ENCODE peak calls at places on chromosomes 7 and 10, in five cellular contexts. One of them, this sample, is unnamed.

GRCh38 chr10:89207181-89207800 is at the start of gene CH25H:
- DNase-seq in thyroid gland: peak; percentile 62
- DNase-seq in spleen: no peak
- DNase-seq in tibial nerve: peak; percentile 81
- DNase-seq in IMR-90: peak; percentile 74
- DNase-seq in this sample: peak; percentile 61

GRCh38 chr7:111985802-111986201 is 220.4 kb downstream of the DOCK4 start:
- DNase-seq in thyroid gland: no peak
- DNase-seq in tibial nerve: no peak
- DNase-seq in IMR-90: no peak
- DNase-seq in spleen: no peak
- DNase-seq in this sample: no peak

GRCh38 chr10:58919927-58920654 is 256.4 kb upstream of the PHYHIPL start:
- DNase-seq in thyroid gland: no peak
- DNase-seq in IMR-90: peak; percentile 54
- DNase-seq in spleen: no peak
- DNase-seq in tibial nerve: no peak
- DNase-seq in this sample: peak; percentile 76

GRCh38 chr7:81802251-81802650 is 32.4 kb upstream of the HGF start:
- DNase-seq in IMR-90: no peak
- DNase-seq in thyroid gland: no peak
- DNase-seq in spleen: no peak
- DNase-seq in tibial nerve: no peak
- DNase-seq in this sample: no peak

GRCh38 chr10:122072491-122072890 is 83.5 kb downstream of the TACC2 start:
- DNase-seq in spleen: no peak
- DNase-seq in thyroid gland: no peak
- DNase-seq in IMR-90: no peak
- DNase-seq in tibial nerve: no peak
- DNase-seq in this sample: no peak

GRCh38 chr7:120843121-120843520 is 14.8 kb downstream of the TSPAN12 start:
- DNase-seq in IMR-90: peak; percentile 47
- DNase-seq in thyroid gland: no peak
- DNase-seq in tibial nerve: no peak
- DNase-seq in spleen: no peak
- DNase-seq in this sample: no peak

GRCh38 chr7:17580861-17581260 is 282.4 kb downstream of the AHR start:
- DNase-seq in tibial nerve: no peak
- DNase-seq in spleen: no peak
- DNase-seq in thyroid gland: no peak
- DNase-seq in IMR-90: no peak
- DNase-seq in this sample: no peak

GRCh38 chr7:110253083-110253482 is 837.8 kb upstream of the LRRN3 start:
- DNase-seq in IMR-90: peak; percentile 18
- DNase-seq in spleen: no peak
- DNase-seq in thyroid gland: no peak
- DNase-seq in tibial nerve: no peak
- DNase-seq in this sample: no peak

GRCh38 chr10:35635576-35635975 is 6.5 kb downstream of the FZD8 start:
- DNase-seq in spleen: no peak
- DNase-seq in tibial nerve: peak; percentile 82
- DNase-seq in IMR-90: peak; percentile 74
- DNase-seq in thyroid gland: peak; percentile 27
- DNase-seq in this sample: peak; percentile 51

GRCh38 chr7:51187941-51188340 is 128.7 kb downstream of the COBL start:
- DNase-seq in spleen: peak; percentile 70
- DNase-seq in thyroid gland: no peak
- DNase-seq in IMR-90: no peak
- DNase-seq in tibial nerve: no peak
- DNase-seq in this sample: no peak

GRCh38 chr7:148374698-148375259 is 215.8 kb upstream of the C7orf33 start:
- DNase-seq in spleen: no peak
- DNase-seq in tibial nerve: no peak
- DNase-seq in thyroid gland: no peak
- DNase-seq in IMR-90: no peak
- DNase-seq in this sample: no peak

GRCh38 chr7:32532716-32533115 is 37.4 kb downstream of the AVL9 start:
- DNase-seq in IMR-90: no peak
- DNase-seq in spleen: no peak
- DNase-seq in tibial nerve: no peak
- DNase-seq in thyroid gland: peak; percentile 66
- DNase-seq in this sample: no peak

GRCh38 chr7:22156205-22156604 is 200.7 kb downstream of the RAPGEF5 start:
- DNase-seq in IMR-90: peak; percentile 68
- DNase-seq in tibial nerve: no peak
- DNase-seq in thyroid gland: no peak
- DNase-seq in spleen: no peak
- DNase-seq in this sample: peak; percentile 84

GRCh38 chr7:128914566-128915151 is 4.2 kb upstream of the KCP start:
- DNase-seq in spleen: peak; percentile 77
- DNase-seq in IMR-90: no peak
- DNase-seq in tibial nerve: no peak
- DNase-seq in thyroid gland: no peak
- DNase-seq in this sample: no peak

GRCh38 chr7:103915958-103916357 is 73.5 kb downstream of the RELN start:
- DNase-seq in spleen: no peak
- DNase-seq in tibial nerve: no peak
- DNase-seq in thyroid gland: no peak
- DNase-seq in IMR-90: peak; percentile 74
- DNase-seq in this sample: no peak

GRCh38 chr7:136976504-136977251 is 108.2 kb downstream of the CHRM2 start:
- DNase-seq in IMR-90: peak; percentile 68
- DNase-seq in thyroid gland: no peak
- DNase-seq in spleen: no peak
- DNase-seq in tibial nerve: no peak
- DNase-seq in this sample: no peak

GRCh38 chr7:124813962-124814798 is 48.6 kb upstream of the GPR37 start:
- DNase-seq in IMR-90: no peak
- DNase-seq in spleen: no peak
- DNase-seq in thyroid gland: no peak
- DNase-seq in tibial nerve: no peak
- DNase-seq in this sample: no peak

GRCh38 chr10:94613-95012 is 40.6 kb upstream of the ZMYND11 start:
- DNase-seq in IMR-90: no peak
- DNase-seq in tibial nerve: no peak
- DNase-seq in spleen: no peak
- DNase-seq in thyroid gland: no peak
- DNase-seq in this sample: no peak

GRCh38 chr7:47143344-47143743 is 438.6 kb downstream of the TNS3 start:
- DNase-seq in tibial nerve: no peak
- DNase-seq in thyroid gland: no peak
- DNase-seq in spleen: no peak
- DNase-seq in IMR-90: peak; percentile 84
- DNase-seq in this sample: no peak

GRCh38 chr7:134184767-134185166 is 57.6 kb downstream of the LRGUK start:
- DNase-seq in tibial nerve: no peak
- DNase-seq in IMR-90: peak; percentile 37
- DNase-seq in spleen: no peak
- DNase-seq in thyroid gland: no peak
- DNase-seq in this sample: no peak

GRCh38 chr7:74042746-74043522 is 15.0 kb downstream of the ELN start:
- DNase-seq in IMR-90: no peak
- DNase-seq in tibial nerve: no peak
- DNase-seq in spleen: no peak
- DNase-seq in thyroid gland: peak; percentile 69
- DNase-seq in this sample: no peak

GRCh38 chr7:131110294-131111080 is 217.2 kb upstream of the MKLN1 start:
- DNase-seq in tibial nerve: peak; percentile 39
- DNase-seq in thyroid gland: peak; percentile 31
- DNase-seq in IMR-90: peak; percentile 34
- DNase-seq in spleen: no peak
- DNase-seq in this sample: no peak

GRCh38 chr10:57696641-57697040 is 571.1 kb downstream of the IPMK start:
- DNase-seq in thyroid gland: no peak
- DNase-seq in tibial nerve: no peak
- DNase-seq in spleen: no peak
- DNase-seq in IMR-90: peak; percentile 82
- DNase-seq in this sample: no peak

GRCh38 chr7:91959023-91959422 is 18.4 kb downstream of the AKAP9 start:
- DNase-seq in tibial nerve: no peak
- DNase-seq in spleen: no peak
- DNase-seq in IMR-90: no peak
- DNase-seq in thyroid gland: no peak
- DNase-seq in this sample: no peak

GRCh38 chr7:151062399-151063211 is 3.2 kb downstream of the SLC4A2 start:
- DNase-seq in IMR-90: peak; percentile 76
- DNase-seq in tibial nerve: no peak
- DNase-seq in thyroid gland: no peak
- DNase-seq in spleen: no peak
- DNase-seq in this sample: peak; percentile 57

GRCh38 chr10:59648711-59649201 is 60.9 kb downstream of the SLC16A9 start:
- DNase-seq in spleen: no peak
- DNase-seq in IMR-90: no peak
- DNase-seq in tibial nerve: no peak
- DNase-seq in thyroid gland: peak; percentile 75
- DNase-seq in this sample: no peak

GRCh38 chr7:34675749-34676374 is 17.8 kb downstream of the NPSR1 start:
- DNase-seq in tibial nerve: no peak
- DNase-seq in IMR-90: no peak
- DNase-seq in spleen: no peak
- DNase-seq in thyroid gland: no peak
- DNase-seq in this sample: peak; percentile 25

GRCh38 chr7:121019018-121019417 is 30.5 kb downstream of the CPED1 start:
- DNase-seq in tibial nerve: no peak
- DNase-seq in spleen: no peak
- DNase-seq in thyroid gland: no peak
- DNase-seq in IMR-90: peak; percentile 69
- DNase-seq in this sample: no peak

GRCh38 chr7:20240080-20240926 is 23.1 kb upstream of the MACC1 start:
- DNase-seq in thyroid gland: no peak
- DNase-seq in tibial nerve: no peak
- DNase-seq in spleen: no peak
- DNase-seq in IMR-90: no peak
- DNase-seq in this sample: no peak

GRCh38 chr7:70893985-70894722 is 237.8 kb upstream of the GALNT17 start:
- DNase-seq in tibial nerve: no peak
- DNase-seq in spleen: no peak
- DNase-seq in IMR-90: no peak
- DNase-seq in thyroid gland: no peak
- DNase-seq in this sample: no peak

GRCh38 chr7:122166708-122167107 is 22.7 kb upstream of the AASS start:
- DNase-seq in thyroid gland: no peak
- DNase-seq in spleen: no peak
- DNase-seq in tibial nerve: no peak
- DNase-seq in IMR-90: peak; percentile 62
- DNase-seq in this sample: peak; percentile 24

DNA sequence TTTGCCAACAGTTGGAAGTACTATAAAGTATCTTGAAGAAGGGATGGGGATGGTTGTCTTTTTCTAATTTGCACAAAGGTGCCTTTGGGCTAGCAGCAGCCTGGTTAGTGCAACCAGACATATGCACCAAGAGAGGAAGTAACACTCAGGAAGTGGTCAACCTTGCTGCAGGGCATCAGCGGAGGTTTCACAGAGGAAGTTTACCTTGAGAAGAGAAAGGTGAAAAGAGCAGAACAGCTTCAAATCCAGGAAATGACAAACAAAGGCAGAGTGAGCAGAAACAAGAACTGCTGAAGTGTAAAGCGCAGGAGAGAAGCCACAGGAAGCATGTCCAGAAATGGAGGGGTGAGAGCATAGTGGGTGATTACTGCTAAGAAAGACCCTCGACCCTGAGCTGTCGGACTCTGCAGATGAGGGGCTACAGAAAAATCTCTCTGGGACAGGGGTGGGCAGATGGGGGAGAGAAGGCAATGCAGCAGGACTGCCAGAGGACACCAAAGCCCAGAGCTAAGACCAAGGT is 66.9 kb downstream of the STK17A start:
- DNase-seq in spleen: peak; percentile 89
- DNase-seq in IMR-90: peak; percentile 50
- DNase-seq in tibial nerve: no peak
- DNase-seq in thyroid gland: no peak
- DNase-seq in this sample: no peak
- TF ChIP-seq POLR2A in spleen: peak; percentile 15
- TF ChIP-seq POLR2A in IMR-90: no peak
- TF ChIP-seq POLR2A in tibial nerve: no peak
- TF ChIP-seq POLR2A in thyroid gland: no peak
- TF ChIP-seq POLR2A in this sample: no peak

DNA sequence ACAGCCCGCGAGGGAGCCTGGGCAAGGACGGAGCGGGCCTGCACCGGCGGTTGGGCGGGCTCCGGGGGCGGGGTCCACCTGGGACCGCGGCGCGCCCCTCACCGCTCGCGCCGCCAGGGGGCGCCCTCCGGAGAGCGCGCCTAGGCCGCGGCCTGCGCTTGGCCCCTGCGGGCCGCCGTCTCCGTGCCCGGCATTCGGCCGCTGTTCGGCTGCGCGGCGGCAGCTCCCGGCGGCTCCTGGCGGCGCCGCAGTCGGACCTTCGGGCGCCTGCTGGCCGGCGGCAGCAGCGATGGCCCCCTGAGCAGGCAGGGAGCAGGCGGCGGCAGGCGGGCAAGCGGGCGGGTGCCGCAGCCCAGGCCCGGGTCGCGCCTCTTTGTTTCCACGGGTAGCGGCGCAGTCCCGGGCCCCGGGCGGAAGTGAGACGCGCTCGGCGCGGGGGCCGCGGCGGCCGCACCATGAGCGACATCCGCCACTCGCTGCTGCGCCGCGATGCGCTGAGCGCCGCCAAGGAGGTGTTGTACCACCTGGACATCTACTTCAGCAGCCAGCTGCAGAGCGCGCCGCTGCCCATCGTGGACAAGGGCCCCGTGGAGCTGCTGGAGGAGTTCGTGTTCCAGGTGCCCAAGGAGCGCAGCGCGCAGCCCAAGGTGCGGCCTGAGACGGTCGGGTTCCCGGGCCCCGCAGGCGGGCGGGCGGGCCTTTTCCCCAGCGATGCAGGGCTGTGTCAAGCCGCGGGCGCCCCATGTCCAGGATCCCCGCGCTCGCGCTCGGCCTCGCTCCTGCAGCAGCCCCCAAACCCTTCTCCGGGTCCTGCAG is at the start of gene INTS15:
- DNase-seq in thyroid gland: peak; percentile 75
- DNase-seq in tibial nerve: peak; percentile 43
- DNase-seq in IMR-90: peak; percentile 77
- DNase-seq in spleen: peak; percentile 96
- DNase-seq in this sample: peak; percentile 96
- TF ChIP-seq POLR2A in thyroid gland: peak; percentile 79
- TF ChIP-seq POLR2A in tibial nerve: peak; percentile 63
- TF ChIP-seq POLR2A in IMR-90: peak; percentile 84
- TF ChIP-seq POLR2A in spleen: peak; percentile 30
- TF ChIP-seq POLR2A in this sample: peak; percentile 92

GRCh38 chr10:96588060-96588554 is 1.3 kb upstream of the TM9SF3 start:
- DNase-seq in thyroid gland: peak; percentile 6
- DNase-seq in IMR-90: no peak
- DNase-seq in tibial nerve: no peak
- DNase-seq in spleen: no peak
- DNase-seq in this sample: no peak
- TF ChIP-seq POLR2A in thyroid gland: no peak
- TF ChIP-seq POLR2A in IMR-90: no peak
- TF ChIP-seq POLR2A in tibial nerve: no peak
- TF ChIP-seq POLR2A in spleen: no peak
- TF ChIP-seq POLR2A in this sample: no peak

DNA sequence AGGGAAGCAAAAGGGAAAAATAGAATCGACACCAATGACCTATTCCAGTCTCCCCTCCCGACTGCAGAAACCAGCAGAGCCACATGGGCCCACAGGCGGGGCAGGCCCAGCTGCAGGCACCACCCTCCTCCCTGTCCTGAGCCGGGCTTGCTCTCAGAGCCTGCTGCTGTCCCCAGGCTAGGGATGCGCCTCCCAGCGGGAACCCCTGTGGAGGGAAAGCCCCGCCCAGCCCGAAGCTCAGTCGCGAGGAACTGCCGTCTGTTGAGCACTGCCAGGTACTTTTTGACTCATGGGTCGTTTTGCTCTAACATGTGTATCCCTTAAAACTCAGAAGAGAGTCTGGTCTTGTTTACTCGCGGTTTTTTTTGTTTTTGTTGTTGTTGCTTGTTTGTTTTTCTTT is 124.5 kb upstream of the RET start:
- DNase-seq in IMR-90: no peak
- DNase-seq in tibial nerve: no peak
- DNase-seq in thyroid gland: peak; percentile 61
- DNase-seq in spleen: peak; percentile 78
- DNase-seq in this sample: no peak
- TF ChIP-seq POLR2A in IMR-90: no peak
- TF ChIP-seq POLR2A in tibial nerve: no peak
- TF ChIP-seq POLR2A in thyroid gland: no peak
- TF ChIP-seq POLR2A in spleen: no peak
- TF ChIP-seq POLR2A in this sample: no peak